ENCODE peak calls at places on chromosome 19, in ten cellular contexts. P is colonic mucosa; L is astrocyte of the spinal cord; W is iPS-NIHi11; H is SHP77; S is stimulated activated CD4-positive, alpha-beta T cell treated with anti-CD3 and anti-CD28 coated beads, Interleukin-1b, Interleukin-23, amount 100 ng/mL, for 1 hour; Z is activated naive CD4-positive, alpha-beta T cell treated with Interleukin-2 at 50 U/mL for 16 hours; R is germinal center; K is T-cell; G is ecto neural progenitor cell. N is an unnamed sample.

GRCh38 chr19:29321116-29321515 is 108.2 kb upstream of the UQCRFS1 start:
- DNase-seq in L (no peak), R (no peak), G (peak), P (no peak), S (no peak), Z (no peak), W (no peak), H (no peak), K (no peak), N (no peak)

GRCh38 chr19:3687393-3687773 is 12.9 kb downstream of the PIP5K1C start:
- DNase-seq in H (no peak), G (no peak), K (no peak), S (no peak), Z (no peak), R (no peak), W (no peak), L (no peak), P (no peak), N (no peak)

GRCh38 chr19:45954132-45954531 is 19.5 kb downstream of the NOVA2 start:
- DNase-seq in K (no peak), G (peak), P (no peak), W (no peak), H (peak), R (no peak), S (no peak), L (peak), Z (no peak), N (no peak)

GRCh38 chr19:293436-294110 is 2.4 kb upstream of the PLPP2 start:
- DNase-seq in P (no peak), H (no peak), R (no peak), W (no peak), S (no peak), G (peak), Z (no peak), L (no peak), K (no peak), N (no peak)

GRCh38 chr19:40542197-40542859 is 34.3 kb upstream of the SHKBP1 start:
- DNase-seq in W (no peak), P (peak), G (no peak), K (no peak), Z (no peak), L (no peak), R (no peak), S (no peak), H (peak), N (peak)

GRCh38 chr19:15577184-15577771 is 37.7 kb upstream of the CYP4F8 start:
- DNase-seq in S (no peak), Z (no peak), H (no peak), L (no peak), P (no peak), R (no peak), W (no peak), G (no peak), K (no peak), N (no peak)

GRCh38 chr19:3788991-3789778 is 3.0 kb upstream of the MATK start:
- DNase-seq in R (no peak), H (no peak), K (peak), L (no peak), G (no peak), S (no peak), P (no peak), Z (no peak), W (no peak), N (no peak)

GRCh38 chr19:18789883-18790565 is 1.1 kb downstream of the COMP start:
- DNase-seq in R (peak), P (no peak), H (no peak), S (no peak), K (no peak), L (no peak), Z (peak), W (peak), G (peak), N (peak)

GRCh38 chr19:34041922-34042521 is 130.3 kb upstream of the LSM14A start:
- DNase-seq in R (peak), G (peak), P (peak), L (peak), Z (peak), K (peak), S (peak), W (peak), H (peak), N (peak)

GRCh38 chr19:2469102-2469914 is 6.6 kb upstream of the GADD45B start:
- DNase-seq in R (no peak), K (no peak), Z (no peak), H (no peak), W (peak), L (peak), S (no peak), G (no peak), P (no peak), N (no peak)

GRCh38 chr19:42512130-42512636 is 16.1 kb downstream of the CEACAM1 start:
- DNase-seq in Z (no peak), H (no peak), S (no peak), L (no peak), R (no peak), G (no peak), W (no peak), P (no peak), K (no peak), N (no peak)

GRCh38 chr19:46287585-46287984 is 9.3 kb upstream of the HIF3A start:
- DNase-seq in G (no peak), L (no peak), K (no peak), H (no peak), P (no peak), S (no peak), W (no peak), R (no peak), Z (no peak), N (no peak)

GRCh38 chr19:35336166-35336955 is 7.4 kb downstream of the CD22 start:
- DNase-seq in S (no peak), K (no peak), H (no peak), R (no peak), W (no peak), G (no peak), L (no peak), Z (no peak), P (no peak), N (no peak)

GRCh38 chr19:52660981-52661380 is 22.8 kb upstream of the ZNF83 start:
- DNase-seq in W (no peak), K (no peak), S (no peak), G (no peak), Z (no peak), P (no peak), H (no peak), L (peak), R (no peak), N (no peak)

GRCh38 chr19:20182232-20182785 is 15.3 kb downstream of the ZNF486 start:
- DNase-seq in S (no peak), P (no peak), W (no peak), Z (no peak), L (no peak), H (no peak), R (no peak), K (no peak), G (no peak), N (no peak)

GRCh38 chr19:49441210-49441959 is at the start of gene SLC17A7:
- DNase-seq in L (no peak), S (no peak), G (peak), W (peak), K (no peak), H (no peak), R (peak), Z (peak), P (peak), N (peak)

GRCh38 chr19:10691883-10692282 is 9.4 kb upstream of the QTRT1 start:
- DNase-seq in K (no peak), S (no peak), R (no peak), P (no peak), G (no peak), L (no peak), W (peak), H (no peak), Z (no peak), N (no peak)

GRCh38 chr19:27652281-27652680 is 1560.7 kb downstream of the UQCRFS1 start:
- DNase-seq in R (no peak), H (no peak), Z (no peak), S (no peak), G (no peak), P (no peak), W (no peak), K (no peak), L (no peak), N (no peak)

GRCh38 chr19:36047835-36048234 is 6.2 kb downstream of the THAP8 start:
- DNase-seq in L (no peak), K (no peak), P (no peak), Z (no peak), H (no peak), S (no peak), G (no peak), W (no peak), R (no peak), N (no peak)

GRCh38 chr19:23949611-23950010 is 34.9 kb downstream of the ZNF726 start:
- DNase-seq in P (no peak), L (no peak), H (no peak), S (no peak), G (no peak), K (no peak), W (no peak), R (no peak), Z (no peak), N (no peak)

GRCh38 chr19:5891938-5892771 is 11.4 kb downstream of the NDUFA11 start:
- DNase-seq in L (peak), Z (no peak), S (no peak), P (peak), W (peak), G (peak), H (peak), R (no peak), K (no peak), N (peak)

GRCh38 chr19:45340232-45340898 is at the start of gene KLC3:
- DNase-seq in K (peak), L (no peak), W (peak), R (peak), Z (peak), H (no peak), P (peak), S (peak), G (peak), N (peak)

GRCh38 chr19:49915271-49915670 is 13.7 kb upstream of the ATF5 start:
- DNase-seq in K (no peak), L (no peak), R (no peak), Z (no peak), G (no peak), S (no peak), H (no peak), P (no peak), W (no peak), N (no peak)

GRCh38 chr19:590396-590745 is 690 bp downstream of the HCN2 start:
- DNase-seq in K (peak), Z (peak), R (no peak), L (peak), S (no peak), P (no peak), W (no peak), G (no peak), H (no peak), N (no peak)

GRCh38 chr19:54395685-54396084 is 19.6 kb upstream of the TTYH1 start:
- DNase-seq in W (no peak), R (no peak), L (no peak), Z (no peak), K (no peak), S (no peak), G (no peak), P (no peak), H (no peak), N (no peak)

GRCh38 chr19:10288662-10289166 is 1.0 kb upstream of the ICAM5 start:
- DNase-seq in W (peak), R (peak), G (peak), P (peak), H (peak), K (no peak), L (no peak), S (no peak), Z (peak), N (no peak)

GRCh38 chr19:1213391-1214286 is 8.1 kb downstream of the STK11 start:
- DNase-seq in W (no peak), P (peak), Z (peak), G (no peak), S (no peak), L (peak), K (peak), H (peak), R (no peak), N (peak)

GRCh38 chr19:8397746-8398721 is 7.9 kb downstream of the RAB11B start:
- DNase-seq in W (no peak), S (no peak), K (no peak), P (no peak), L (no peak), H (no peak), Z (no peak), G (no peak), R (no peak), N (peak)

GRCh38 chr19:34994643-34995471 is 5.3 kb upstream of the GRAMD1A start:
- DNase-seq in L (no peak), S (no peak), H (peak), K (no peak), R (no peak), P (peak), W (no peak), Z (no peak), G (no peak), N (peak)

GRCh38 chr19:56683119-56683518 is 11.6 kb upstream of the ZNF835 start:
- DNase-seq in W (no peak), Z (no peak), G (no peak), P (no peak), H (no peak), R (no peak), L (no peak), K (no peak), S (no peak), N (no peak)

GRCh38 chr19:43799502-43800142 is 2.6 kb downstream of the LYPD5 start:
- DNase-seq in Z (no peak), S (no peak), K (no peak), P (peak), L (no peak), W (no peak), G (no peak), H (no peak), R (no peak), N (no peak)

GRCh38 chr19:11138659-11139526 is 16.7 kb downstream of the SPC24 start:
- DNase-seq in S (no peak), G (peak), P (peak), R (no peak), W (peak), K (no peak), Z (no peak), H (peak), L (peak), N (peak)

GRCh38 chr19:49893135-49893534 is 3.6 kb downstream of the IL4I1 start:
- DNase-seq in P (no peak), K (no peak), R (no peak), L (no peak), Z (no peak), H (no peak), W (no peak), S (no peak), G (no peak), N (no peak)

GRCh38 chr19:3576696-3577443 is 4.1 kb downstream of the HMG20B start:
- DNase-seq in S (no peak), L (peak), G (peak), K (no peak), W (peak), Z (no peak), H (no peak), P (peak), R (no peak), N (peak)

GRCh38 chr19:1285737-1286360 is at the start of gene EFNA2:
- DNase-seq in R (no peak), H (no peak), W (peak), K (no peak), L (no peak), G (no peak), P (no peak), Z (no peak), S (no peak), N (no peak)

GRCh38 chr19:49421039-49421877 is 2.0 kb downstream of the PTH2 start:
- DNase-seq in G (peak), W (peak), R (peak), K (peak), S (no peak), P (peak), L (peak), Z (peak), H (no peak), N (peak)

GRCh38 chr19:798415-799075 is 1.3 kb downstream of the PTBP1 start:
- DNase-seq in S (no peak), L (no peak), W (no peak), K (no peak), Z (no peak), R (no peak), G (no peak), H (no peak), P (peak), N (peak)

GRCh38 chr19:29712744-29713516 is 2.1 kb downstream of the C19orf12 start:
- DNase-seq in R (no peak), H (no peak), P (no peak), G (no peak), S (no peak), W (no peak), K (no peak), Z (no peak), L (no peak), N (no peak)

GRCh38 chr19:19461671-19462622 is 53.4 kb downstream of the TSSK6 start:
- DNase-seq in K (peak), H (peak), S (no peak), G (peak), L (peak), P (peak), Z (no peak), W (peak), R (no peak), N (peak)

N was measured in body of pancreas.